ENCODE peak calls at places on chromosomes 3 and 15, in six cellular contexts. One of them, this sample, is unnamed.

GRCh38 chr3:71355862-71356261 is 227.7 kb downstream of the FOXP1 start:
- DNase-seq in Calu3: no peak
- DNase-seq in AG08395: no peak
- DNase-seq in stimulated activated CD4-positive, alpha-beta T cell treated with anti-CD3 and anti-CD28 coated beads, Interleukin-2, amount 100 ng/mL, for 48 hours: peak; percentile 37
- DNase-seq in GM23248: no peak
- DNase-seq in CD8-positive, alpha-beta memory T cell: no peak
- DNase-seq in this sample: no peak

GRCh38 chr3:113979916-113980315 is 32.1 kb downstream of the ZDHHC23 start:
- DNase-seq in Calu3: no peak
- DNase-seq in AG08395: no peak
- DNase-seq in stimulated activated CD4-positive, alpha-beta T cell treated with anti-CD3 and anti-CD28 coated beads, Interleukin-2, amount 100 ng/mL, for 48 hours: no peak
- DNase-seq in GM23248: no peak
- DNase-seq in CD8-positive, alpha-beta memory T cell: no peak
- DNase-seq in this sample: no peak

GRCh38 chr15:73997986-73998385 is 3.5 kb downstream of the PML start:
- DNase-seq in Calu3: no peak
- DNase-seq in AG08395: no peak
- DNase-seq in stimulated activated CD4-positive, alpha-beta T cell treated with anti-CD3 and anti-CD28 coated beads, Interleukin-2, amount 100 ng/mL, for 48 hours: no peak
- DNase-seq in GM23248: no peak
- DNase-seq in CD8-positive, alpha-beta memory T cell: no peak
- DNase-seq in this sample: no peak

GRCh38 chr3:9409981-9410849 is 12.8 kb downstream of the SETD5 start:
- DNase-seq in Calu3: no peak
- DNase-seq in AG08395: no peak
- DNase-seq in stimulated activated CD4-positive, alpha-beta T cell treated with anti-CD3 and anti-CD28 coated beads, Interleukin-2, amount 100 ng/mL, for 48 hours: no peak
- DNase-seq in GM23248: no peak
- DNase-seq in CD8-positive, alpha-beta memory T cell: no peak
- DNase-seq in this sample: no peak

GRCh38 chr3:184234224-184234623 is 4.8 kb downstream of the VWA5B2 start:
- DNase-seq in Calu3: peak; percentile 98
- DNase-seq in AG08395: peak; percentile 79
- DNase-seq in stimulated activated CD4-positive, alpha-beta T cell treated with anti-CD3 and anti-CD28 coated beads, Interleukin-2, amount 100 ng/mL, for 48 hours: no peak
- DNase-seq in GM23248: peak; percentile 88
- DNase-seq in CD8-positive, alpha-beta memory T cell: no peak
- DNase-seq in this sample: no peak

GRCh38 chr15:35054380-35054779 is 30.7 kb downstream of the NANOGP8 start:
- DNase-seq in Calu3: no peak
- DNase-seq in AG08395: no peak
- DNase-seq in stimulated activated CD4-positive, alpha-beta T cell treated with anti-CD3 and anti-CD28 coated beads, Interleukin-2, amount 100 ng/mL, for 48 hours: no peak
- DNase-seq in GM23248: peak; percentile 20
- DNase-seq in CD8-positive, alpha-beta memory T cell: no peak
- DNase-seq in this sample: no peak

GRCh38 chr3:125116311-125117069 is 60.7 kb upstream of the HEG1 start:
- DNase-seq in Calu3: no peak
- DNase-seq in AG08395: peak; percentile 78
- DNase-seq in stimulated activated CD4-positive, alpha-beta T cell treated with anti-CD3 and anti-CD28 coated beads, Interleukin-2, amount 100 ng/mL, for 48 hours: no peak
- DNase-seq in GM23248: peak; percentile 92
- DNase-seq in CD8-positive, alpha-beta memory T cell: no peak
- DNase-seq in this sample: no peak

GRCh38 chr15:68637755-68638405 is 59.1 kb downstream of the CORO2B start:
- DNase-seq in Calu3: no peak
- DNase-seq in AG08395: peak; percentile 60
- DNase-seq in stimulated activated CD4-positive, alpha-beta T cell treated with anti-CD3 and anti-CD28 coated beads, Interleukin-2, amount 100 ng/mL, for 48 hours: no peak
- DNase-seq in GM23248: peak; percentile 55
- DNase-seq in CD8-positive, alpha-beta memory T cell: no peak
- DNase-seq in this sample: no peak

GRCh38 chr3:65595222-65595996 is 443.3 kb downstream of the MAGI1 start:
- DNase-seq in Calu3: no peak
- DNase-seq in AG08395: no peak
- DNase-seq in stimulated activated CD4-positive, alpha-beta T cell treated with anti-CD3 and anti-CD28 coated beads, Interleukin-2, amount 100 ng/mL, for 48 hours: no peak
- DNase-seq in GM23248: no peak
- DNase-seq in CD8-positive, alpha-beta memory T cell: no peak
- DNase-seq in this sample: no peak

GRCh38 chr3:123640311-123641083 is 55.6 kb upstream of the HACD2 start:
- DNase-seq in Calu3: no peak
- DNase-seq in AG08395: peak; percentile 28
- DNase-seq in stimulated activated CD4-positive, alpha-beta T cell treated with anti-CD3 and anti-CD28 coated beads, Interleukin-2, amount 100 ng/mL, for 48 hours: no peak
- DNase-seq in GM23248: peak; percentile 54
- DNase-seq in CD8-positive, alpha-beta memory T cell: no peak
- DNase-seq in this sample: no peak